ENCODE peak calls at places on chromosomes 16 and 17, in seven cellular contexts. One of them, this sample, is unnamed.

GRCh38 chr17:55996826-55997225 is 156.4 kb upstream of the ANKFN1 start:
- DNase-seq in H1: no peak
- DNase-seq in neural crest cell: no peak
- DNase-seq in GM18507: no peak
- DNase-seq in NK-92 treated with Interleukin-12 subunit alpha and Interleukin-12 subunit beta, amount 100 ng/mL, for 24 hours: no peak
- DNase-seq in stimulated activated CD8-positive, alpha-beta memory T cell treated with anti-CD3 and anti-CD28 coated beads, Interleukin-4, amount 100 ng/mL, for 1 hour: no peak
- DNase-seq in ecto neural progenitor cell: no peak
- DNase-seq in this sample: no peak

GRCh38 chr17:37047631-37048104 is 98.9 kb downstream of the AATF start:
- DNase-seq in H1: peak
- DNase-seq in neural crest cell: peak
- DNase-seq in GM18507: peak
- DNase-seq in NK-92 treated with Interleukin-12 subunit alpha and Interleukin-12 subunit beta, amount 100 ng/mL, for 24 hours: peak
- DNase-seq in stimulated activated CD8-positive, alpha-beta memory T cell treated with anti-CD3 and anti-CD28 coated beads, Interleukin-4, amount 100 ng/mL, for 1 hour: peak
- DNase-seq in ecto neural progenitor cell: peak
- DNase-seq in this sample: peak

GRCh38 chr16:17396762-17397498 is 73.8 kb downstream of the XYLT1 start:
- DNase-seq in H1: no peak
- DNase-seq in neural crest cell: no peak
- DNase-seq in GM18507: no peak
- DNase-seq in NK-92 treated with Interleukin-12 subunit alpha and Interleukin-12 subunit beta, amount 100 ng/mL, for 24 hours: no peak
- DNase-seq in stimulated activated CD8-positive, alpha-beta memory T cell treated with anti-CD3 and anti-CD28 coated beads, Interleukin-4, amount 100 ng/mL, for 1 hour: no peak
- DNase-seq in ecto neural progenitor cell: no peak
- DNase-seq in this sample: no peak

GRCh38 chr16:49344401-49344800 is 29.2 kb upstream of the C16orf78 start:
- DNase-seq in H1: no peak
- DNase-seq in neural crest cell: no peak
- DNase-seq in GM18507: no peak
- DNase-seq in NK-92 treated with Interleukin-12 subunit alpha and Interleukin-12 subunit beta, amount 100 ng/mL, for 24 hours: no peak
- DNase-seq in stimulated activated CD8-positive, alpha-beta memory T cell treated with anti-CD3 and anti-CD28 coated beads, Interleukin-4, amount 100 ng/mL, for 1 hour: no peak
- DNase-seq in ecto neural progenitor cell: peak
- DNase-seq in this sample: no peak

GRCh38 chr17:32486091-32486700 is 597 bp upstream of the CDK5R1 start:
- DNase-seq in H1: peak
- DNase-seq in neural crest cell: no peak
- DNase-seq in GM18507: peak
- DNase-seq in NK-92 treated with Interleukin-12 subunit alpha and Interleukin-12 subunit beta, amount 100 ng/mL, for 24 hours: no peak
- DNase-seq in stimulated activated CD8-positive, alpha-beta memory T cell treated with anti-CD3 and anti-CD28 coated beads, Interleukin-4, amount 100 ng/mL, for 1 hour: peak
- DNase-seq in ecto neural progenitor cell: peak
- DNase-seq in this sample: peak

GRCh38 chr16:9913604-9914330 is 268.5 kb downstream of the GRIN2A start:
- DNase-seq in H1: no peak
- DNase-seq in neural crest cell: no peak
- DNase-seq in GM18507: no peak
- DNase-seq in NK-92 treated with Interleukin-12 subunit alpha and Interleukin-12 subunit beta, amount 100 ng/mL, for 24 hours: no peak
- DNase-seq in stimulated activated CD8-positive, alpha-beta memory T cell treated with anti-CD3 and anti-CD28 coated beads, Interleukin-4, amount 100 ng/mL, for 1 hour: no peak
- DNase-seq in ecto neural progenitor cell: no peak
- DNase-seq in this sample: no peak

GRCh38 chr17:82297804-82298537 is 19.4 kb downstream of the CD7 start:
- DNase-seq in H1: no peak
- DNase-seq in neural crest cell: no peak
- DNase-seq in GM18507: peak
- DNase-seq in NK-92 treated with Interleukin-12 subunit alpha and Interleukin-12 subunit beta, amount 100 ng/mL, for 24 hours: peak
- DNase-seq in stimulated activated CD8-positive, alpha-beta memory T cell treated with anti-CD3 and anti-CD28 coated beads, Interleukin-4, amount 100 ng/mL, for 1 hour: peak
- DNase-seq in ecto neural progenitor cell: no peak
- DNase-seq in this sample: peak

GRCh38 chr16:66369055-66369592 is 2.6 kb downstream of the CDH5 start:
- DNase-seq in H1: no peak
- DNase-seq in neural crest cell: no peak
- DNase-seq in GM18507: no peak
- DNase-seq in NK-92 treated with Interleukin-12 subunit alpha and Interleukin-12 subunit beta, amount 100 ng/mL, for 24 hours: no peak
- DNase-seq in stimulated activated CD8-positive, alpha-beta memory T cell treated with anti-CD3 and anti-CD28 coated beads, Interleukin-4, amount 100 ng/mL, for 1 hour: no peak
- DNase-seq in ecto neural progenitor cell: no peak
- DNase-seq in this sample: no peak

GRCh38 chr17:32319548-32319905 is 22.4 kb downstream of the C17orf75 start:
- DNase-seq in H1: peak
- DNase-seq in neural crest cell: peak
- DNase-seq in GM18507: peak
- DNase-seq in NK-92 treated with Interleukin-12 subunit alpha and Interleukin-12 subunit beta, amount 100 ng/mL, for 24 hours: peak
- DNase-seq in stimulated activated CD8-positive, alpha-beta memory T cell treated with anti-CD3 and anti-CD28 coated beads, Interleukin-4, amount 100 ng/mL, for 1 hour: peak
- DNase-seq in ecto neural progenitor cell: peak
- DNase-seq in this sample: peak

GRCh38 chr16:81712681-81713080 is 66.4 kb upstream of the PLCG2 start:
- DNase-seq in H1: no peak
- DNase-seq in neural crest cell: no peak
- DNase-seq in GM18507: no peak
- DNase-seq in NK-92 treated with Interleukin-12 subunit alpha and Interleukin-12 subunit beta, amount 100 ng/mL, for 24 hours: no peak
- DNase-seq in stimulated activated CD8-positive, alpha-beta memory T cell treated with anti-CD3 and anti-CD28 coated beads, Interleukin-4, amount 100 ng/mL, for 1 hour: no peak
- DNase-seq in ecto neural progenitor cell: no peak
- DNase-seq in this sample: no peak

GRCh38 chr17:43562679-43563146 is 16.6 kb upstream of the ETV4 start:
- DNase-seq in H1: no peak
- DNase-seq in neural crest cell: no peak
- DNase-seq in GM18507: no peak
- DNase-seq in NK-92 treated with Interleukin-12 subunit alpha and Interleukin-12 subunit beta, amount 100 ng/mL, for 24 hours: no peak
- DNase-seq in stimulated activated CD8-positive, alpha-beta memory T cell treated with anti-CD3 and anti-CD28 coated beads, Interleukin-4, amount 100 ng/mL, for 1 hour: no peak
- DNase-seq in ecto neural progenitor cell: peak
- DNase-seq in this sample: no peak

GRCh38 chr16:31876955-31877828 is 3.6 kb downstream of the ZNF267 start:
- DNase-seq in H1: no peak
- DNase-seq in neural crest cell: no peak
- DNase-seq in GM18507: peak
- DNase-seq in NK-92 treated with Interleukin-12 subunit alpha and Interleukin-12 subunit beta, amount 100 ng/mL, for 24 hours: no peak
- DNase-seq in stimulated activated CD8-positive, alpha-beta memory T cell treated with anti-CD3 and anti-CD28 coated beads, Interleukin-4, amount 100 ng/mL, for 1 hour: no peak
- DNase-seq in ecto neural progenitor cell: no peak
- DNase-seq in this sample: no peak

GRCh38 chr17:50909765-50910661 is 43.9 kb upstream of the TOB1 start:
- DNase-seq in H1: no peak
- DNase-seq in neural crest cell: no peak
- DNase-seq in GM18507: no peak
- DNase-seq in NK-92 treated with Interleukin-12 subunit alpha and Interleukin-12 subunit beta, amount 100 ng/mL, for 24 hours: peak
- DNase-seq in stimulated activated CD8-positive, alpha-beta memory T cell treated with anti-CD3 and anti-CD28 coated beads, Interleukin-4, amount 100 ng/mL, for 1 hour: peak
- DNase-seq in ecto neural progenitor cell: no peak
- DNase-seq in this sample: no peak

GRCh38 chr17:75856062-75856681 is 1.0 kb upstream of the WBP2 start:
- DNase-seq in H1: no peak
- DNase-seq in neural crest cell: peak
- DNase-seq in GM18507: no peak
- DNase-seq in NK-92 treated with Interleukin-12 subunit alpha and Interleukin-12 subunit beta, amount 100 ng/mL, for 24 hours: no peak
- DNase-seq in stimulated activated CD8-positive, alpha-beta memory T cell treated with anti-CD3 and anti-CD28 coated beads, Interleukin-4, amount 100 ng/mL, for 1 hour: no peak
- DNase-seq in ecto neural progenitor cell: no peak
- DNase-seq in this sample: no peak

GRCh38 chr17:82299452-82299851 is 18.0 kb downstream of the CD7 start:
- DNase-seq in H1: no peak
- DNase-seq in neural crest cell: no peak
- DNase-seq in GM18507: no peak
- DNase-seq in NK-92 treated with Interleukin-12 subunit alpha and Interleukin-12 subunit beta, amount 100 ng/mL, for 24 hours: no peak
- DNase-seq in stimulated activated CD8-positive, alpha-beta memory T cell treated with anti-CD3 and anti-CD28 coated beads, Interleukin-4, amount 100 ng/mL, for 1 hour: no peak
- DNase-seq in ecto neural progenitor cell: no peak
- DNase-seq in this sample: no peak

GRCh38 chr17:54257440-54257839 is 434.7 kb downstream of the KIF2B start:
- DNase-seq in H1: no peak
- DNase-seq in neural crest cell: no peak
- DNase-seq in GM18507: no peak
- DNase-seq in NK-92 treated with Interleukin-12 subunit alpha and Interleukin-12 subunit beta, amount 100 ng/mL, for 24 hours: no peak
- DNase-seq in stimulated activated CD8-positive, alpha-beta memory T cell treated with anti-CD3 and anti-CD28 coated beads, Interleukin-4, amount 100 ng/mL, for 1 hour: no peak
- DNase-seq in ecto neural progenitor cell: no peak
- DNase-seq in this sample: no peak